ENCODE peak calls at places on chromosomes 3 and 15, in five cellular contexts. F is IMR-90, K is neuronal stem cell, Z is mesenchymal stem cell, T is H9. Y is an unnamed sample.

GRCh38 chr3:126524429-126524988 is 554 bp downstream of the CHST13 start:
- DNase-seq in T (peak), K (peak), F (no peak), Z (no peak), Y (peak)

GRCh38 chr3:190533511-190534282 is 19.8 kb downstream of the IL1RAP start:
- DNase-seq in F (peak), K (no peak), Z (peak), T (no peak), Y (no peak)

GRCh38 chr15:64809649-64810498 is 15.6 kb downstream of the PIF1 start:
- DNase-seq in T (peak), K (peak), Z (peak), F (peak), Y (peak)

GRCh38 chr3:162165346-162165745 is 668.7 kb downstream of the OTOL1 start:
- DNase-seq in K (no peak), T (no peak), F (peak), Z (peak), Y (no peak)

GRCh38 chr3:58534592-58535494 is 2.1 kb downstream of the ACOX2 start:
- DNase-seq in F (no peak), T (no peak), Z (no peak), K (no peak), Y (no peak)

GRCh38 chr3:186938716-186939115 is 8.4 kb downstream of the ST6GAL1 start:
- DNase-seq in Z (peak), K (no peak), F (peak), T (no peak), Y (no peak)

GRCh38 chr3:179322481-179323196 is at the start of gene ZNF639:
- DNase-seq in K (peak), Z (peak), F (peak), T (peak), Y (peak)

GRCh38 chr3:156626104-156626503 is 48.3 kb upstream of the TIPARP start:
- DNase-seq in F (no peak), K (no peak), Z (no peak), T (no peak), Y (no peak)

GRCh38 chr15:67173015-67173414 is 81.4 kb downstream of the AAGAB start:
- DNase-seq in F (no peak), T (no peak), K (no peak), Z (no peak), Y (no peak)

GRCh38 chr3:190172751-190173150 is 52.1 kb upstream of the P3H2 start:
- DNase-seq in K (no peak), F (peak), Z (no peak), T (no peak), Y (no peak)

GRCh38 chr15:64029111-64029510 is 17.2 kb downstream of the DAPK2 start:
- DNase-seq in T (no peak), F (no peak), Z (no peak), K (no peak), Y (no peak)

GRCh38 chr3:65277788-65278187 is 590.0 kb upstream of the ADAMTS9 start:
- DNase-seq in T (peak), F (no peak), Z (no peak), K (no peak), Y (peak)

GRCh38 chr15:23518104-23518503 is 47.4 kb upstream of the MKRN3 start:
- DNase-seq in F (no peak), T (no peak), Z (no peak), K (no peak), Y (no peak)

GRCh38 chr15:75049392-75049791 is 26.0 kb downstream of the PPCDC start:
- DNase-seq in F (peak), K (no peak), T (no peak), Z (no peak), Y (no peak)

GRCh38 chr3:59446775-59447465 is 397.1 kb upstream of the CFAP20DC start:
- DNase-seq in Z (peak), K (no peak), F (no peak), T (no peak), Y (no peak)

GRCh38 chr3:47780727-47781325 is 867 bp downstream of the SMARCC1 start:
- DNase-seq in F (peak), Z (peak), K (peak), T (no peak), Y (no peak)

GRCh38 chr3:152870027-152870426 is 35.1 kb downstream of the P2RY1 start:
- DNase-seq in T (no peak), Z (no peak), K (no peak), F (no peak), Y (no peak)

GRCh38 chr3:197258168-197258755 is 40.1 kb downstream of the DLG1 start:
- DNase-seq in T (no peak), K (no peak), F (no peak), Z (no peak), Y (no peak)

GRCh38 chr3:9793161-9793781 is 389 bp downstream of the ARPC4 start:
- DNase-seq in Z (peak), T (no peak), K (no peak), F (peak), Y (peak)

GRCh38 chr3:184832044-184832443 is 20.1 kb downstream of the VPS8 start:
- DNase-seq in K (no peak), F (no peak), Z (no peak), T (no peak), Y (no peak)

GRCh38 chr3:47225310-47225906 is 57.2 kb downstream of the KIF9 start:
- DNase-seq in F (peak), T (no peak), Z (peak), K (no peak), Y (peak)

GRCh38 chr3:30695302-30696061 is 89.1 kb downstream of the TGFBR2 start:
- DNase-seq in Z (no peak), K (no peak), F (no peak), T (peak), Y (no peak)

GRCh38 chr15:54859982-54860381 is 336.8 kb downstream of the RSL24D1 start:
- DNase-seq in T (no peak), F (no peak), K (no peak), Z (no peak), Y (no peak)

GRCh38 chr3:58332575-58333179 is at the start of gene PXK:
- DNase-seq in F (peak), T (peak), K (peak), Z (peak), Y (peak)

GRCh38 chr3:170205302-170205701 is 16.9 kb upstream of the PRKCI start:
- DNase-seq in Z (peak), F (no peak), K (no peak), T (no peak), Y (no peak)

GRCh38 chr3:48194446-48195071 is 6.3 kb upstream of the CDC25A start:
- DNase-seq in F (peak), Z (peak), K (peak), T (peak), Y (peak)

GRCh38 chr3:153379516-153379915 is 217.5 kb downstream of the RAP2B start:
- DNase-seq in Z (no peak), T (no peak), F (peak), K (no peak), Y (no peak)

GRCh38 chr3:13896473-13897154 is 16.7 kb upstream of the WNT7A start:
- DNase-seq in T (peak), K (peak), Z (peak), F (peak), Y (peak)

GRCh38 chr15:46786886-46787285 is 930.4 kb upstream of the SEMA6D start:
- DNase-seq in T (no peak), K (peak), Z (peak), F (no peak), Y (peak)

GRCh38 chr3:124282751-124283643 is 291.1 kb upstream of the ROPN1 start:
- DNase-seq in T (no peak), F (peak), Z (no peak), K (no peak), Y (peak)

GRCh38 chr15:70753101-70753829 is 10.1 kb downstream of the UACA start:
- DNase-seq in T (no peak), F (no peak), K (no peak), Z (no peak), Y (no peak)

GRCh38 chr3:12345141-12345561 is 56.3 kb downstream of the PPARG start:
- DNase-seq in T (no peak), Z (peak), F (peak), K (no peak), Y (peak)

GRCh38 chr15:88664151-88664778 is 25.4 kb downstream of the ISG20 start:
- DNase-seq in F (no peak), K (no peak), T (no peak), Z (no peak), Y (peak)

GRCh38 chr3:184789314-184789998 is 22.5 kb upstream of the VPS8 start:
- DNase-seq in F (no peak), K (no peak), T (no peak), Z (no peak), Y (no peak)

GRCh38 chr3:125374501-125374995 is 577 bp downstream of the ZNF148 start:
- DNase-seq in F (peak), Z (peak), K (peak), T (peak), Y (peak)
- H3K4ac ChIP-seq in F (peak), Z (no peak), K (no peak), T (no peak), Y (no peak)

GRCh38 chr15:92648190-92648875 is 7.2 kb downstream of the FAM174B start:
- DNase-seq in T (no peak), K (no peak), F (no peak), Z (no peak), Y (no peak)
- H3K18ac ChIP-seq in T (peak), K (peak), F (no peak), Z (no peak), Y (peak)

GRCh38 chr3:42732829-42733459 is 30.3 kb upstream of the HHATL start:
- DNase-seq in T (peak), K (no peak), F (no peak), Z (no peak), Y (peak)

GRCh38 chr3:42735609-42736008 is 33.0 kb upstream of the HHATL start:
- DNase-seq in K (no peak), F (no peak), T (peak), Z (no peak), Y (no peak)

GRCh38 chr3:42733501-42734262 is 31.1 kb upstream of the HHATL start:
- DNase-seq in K (no peak), T (peak), Z (no peak), F (no peak), Y (no peak)

GRCh38 chr3:42735021-42735420 is 32.4 kb upstream of the HHATL start:
- DNase-seq in T (peak), K (no peak), F (no peak), Z (no peak), Y (no peak)

DNA sequence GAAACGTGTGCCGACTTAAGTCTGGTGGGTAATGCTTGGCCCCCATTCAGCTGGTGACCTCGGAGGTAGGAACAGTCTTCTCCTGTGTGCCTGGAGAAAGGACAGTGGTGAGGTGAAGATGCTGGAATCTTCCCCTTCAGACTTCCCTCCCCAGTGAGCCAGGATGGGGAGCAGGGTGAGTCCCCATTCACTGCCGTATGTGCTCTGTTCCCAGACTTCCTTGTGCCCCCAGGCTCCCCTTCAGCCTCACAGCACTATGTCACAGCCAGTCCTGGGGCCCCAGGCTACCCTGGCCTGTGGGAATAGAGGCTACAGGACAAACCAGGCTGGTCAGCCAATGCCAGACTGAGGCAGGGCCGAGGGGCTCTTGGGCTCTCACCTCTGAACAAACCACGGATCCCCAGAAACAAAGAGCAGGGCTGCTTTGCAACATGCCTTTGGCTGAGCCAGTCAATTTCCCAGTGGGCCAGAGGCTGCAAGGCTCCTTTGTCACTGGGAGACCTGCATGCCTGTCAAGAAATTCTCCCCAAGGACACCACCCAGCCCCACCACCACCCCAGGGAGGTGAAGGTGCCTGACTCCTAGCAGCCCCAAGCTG is 31.8 kb upstream of the HHATL start:
- DNase-seq in K (no peak), F (no peak), Z (no peak), T (peak), Y (no peak)
- H3K4ac ChIP-seq in K (no peak), F (no peak), Z (no peak), T (no peak), Y (no peak)

DNA sequence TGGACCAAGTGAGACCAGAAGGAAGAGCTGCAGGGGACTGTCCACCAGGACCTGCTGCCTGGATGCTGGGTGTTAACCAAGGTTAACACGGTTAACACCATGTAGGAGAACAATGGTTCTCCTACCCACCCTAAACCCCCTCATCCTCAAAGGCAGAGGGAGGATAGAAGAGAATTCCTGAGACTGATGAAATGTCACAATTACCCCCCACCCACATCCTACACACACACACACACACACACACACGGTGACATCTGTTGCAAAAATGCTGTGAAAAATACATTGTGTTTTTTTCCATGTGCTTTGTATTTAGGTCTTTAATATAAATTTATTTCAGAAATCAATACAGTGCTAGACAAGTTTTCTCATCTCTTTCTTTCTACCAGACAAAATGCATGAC is 113.9 kb upstream of the HES1 start:
- DNase-seq in F (no peak), K (no peak), Z (no peak), T (no peak), Y (no peak)
- H3K18ac ChIP-seq in F (no peak), K (peak), Z (no peak), T (no peak), Y (no peak)

GRCh38 chr3:100717637-100718487 is 8.6 kb downstream of the TFG start:
- DNase-seq in Z (no peak), F (no peak), K (no peak), T (no peak), Y (no peak)
- H3K4ac ChIP-seq in Z (no peak), F (no peak), K (no peak), T (no peak), Y (no peak)

GRCh38 chr3:32950516-32950915 is 928 bp upstream of the CCR4 start:
- DNase-seq in T (no peak), F (no peak), K (no peak), Z (no peak), Y (no peak)

GRCh38 chr3:32952369-32953067 is 1.1 kb downstream of the CCR4 start:
- DNase-seq in F (no peak), Z (no peak), K (no peak), T (no peak), Y (no peak)

GRCh38 chr3:32956750-32957570 is 5.5 kb downstream of the CCR4 start:
- DNase-seq in K (no peak), T (no peak), Z (peak), F (peak), Y (no peak)

GRCh38 chr3:32951410-32951811 is at the start of gene CCR4:
- DNase-seq in F (no peak), T (no peak), K (no peak), Z (no peak), Y (no peak)

DNA sequence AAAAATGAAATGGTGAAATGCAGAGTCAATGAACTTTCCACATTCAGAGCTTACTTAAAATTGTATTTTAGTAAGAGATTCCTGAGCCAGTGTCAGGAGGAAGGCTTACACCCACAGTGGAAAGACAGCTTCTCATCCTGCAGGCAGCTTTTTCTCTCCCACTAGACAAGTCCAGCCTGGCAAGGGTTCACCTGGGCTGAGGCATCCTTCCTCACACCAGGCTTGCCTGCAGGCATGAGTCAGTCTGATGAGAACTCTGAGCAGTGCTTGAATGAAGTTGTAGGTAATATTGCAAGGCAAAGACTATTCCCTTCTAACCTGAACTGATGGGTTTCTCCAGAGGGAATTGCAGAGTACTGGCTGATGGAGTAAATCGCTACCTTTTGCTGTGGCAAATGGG is 3.1 kb downstream of the CCR4 start:
- DNase-seq in K (no peak), Z (no peak), F (no peak), T (no peak), Y (no peak)
- H3K18ac ChIP-seq in K (no peak), Z (no peak), F (no peak), T (no peak), Y (no peak)

GRCh38 chr3:97970929-97971460 is 1.2 kb downstream of the RIOX2 start:
- DNase-seq in K (no peak), F (no peak), Z (no peak), T (no peak), Y (no peak)

GRCh38 chr3:97970131-97970530 is 2.1 kb downstream of the RIOX2 start:
- DNase-seq in T (no peak), F (no peak), Z (no peak), K (no peak), Y (no peak)

GRCh38 chr3:97969541-97969940 is 2.7 kb downstream of the RIOX2 start:
- DNase-seq in T (no peak), Z (no peak), F (no peak), K (no peak), Y (no peak)

GRCh38 chr3:97967966-97968365 is 4.3 kb downstream of the RIOX2 start:
- DNase-seq in K (no peak), Z (no peak), F (no peak), T (peak), Y (peak)

GRCh38 chr3:97968376-97968775 is 3.9 kb downstream of the RIOX2 start:
- DNase-seq in T (no peak), F (no peak), Z (no peak), K (no peak), Y (no peak)
- H3K4ac ChIP-seq in T (no peak), F (no peak), Z (no peak), K (no peak), Y (no peak)

DNA sequence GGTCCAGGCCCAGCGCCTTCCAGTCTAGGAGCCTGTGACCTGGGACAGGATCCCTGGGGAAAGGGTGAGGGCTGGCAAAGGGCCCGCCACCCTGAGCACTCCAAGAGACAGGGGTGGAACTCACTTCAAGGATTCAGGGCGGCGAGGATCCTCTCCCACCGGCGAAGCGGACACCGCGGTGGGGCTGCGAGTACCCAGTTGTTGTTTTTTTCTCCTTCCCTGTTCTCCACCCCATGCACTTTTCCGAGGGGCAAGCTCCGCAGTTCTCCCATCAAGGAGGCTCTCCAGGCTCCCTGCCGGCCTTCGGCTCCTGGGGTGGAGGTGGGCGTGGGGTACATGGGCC is 387 bp upstream of the PAQR5 start:
- DNase-seq in K (no peak), F (no peak), T (no peak), Z (no peak), Y (no peak)
- H3K18ac ChIP-seq in K (peak), F (no peak), T (no peak), Z (peak), Y (no peak)

GRCh38 chr3:172154768-172155649 is 115.6 kb downstream of the FNDC3B start:
- DNase-seq in T (no peak), K (no peak), Z (peak), F (no peak), Y (no peak)
- H3K4ac ChIP-seq in T (no peak), K (no peak), Z (no peak), F (peak), Y (peak)

GRCh38 chr3:132417695-132418520 is 606 bp downstream of the DNAJC13 start:
- DNase-seq in K (no peak), Z (peak), T (peak), F (peak), Y (peak)
- H3K18ac ChIP-seq in K (peak), Z (peak), T (peak), F (peak), Y (peak)